ENCODE peak calls at places on chromosomes 1 and 21, in seven cellular contexts. B is fibroblast of lung, D is H1, R is spleen, N is astrocyte, E is uterus, V is mesenchymal stem cell. G is an unnamed sample. For H3K9me3, the result is how much of the 10 kb centered on the place peaks cover.

GRCh38 chr1:203346060-203346754 is 4.7 kb downstream of the FMOD start:
- DNase-seq in B (no peak), D (no peak), R (no peak), N (no peak), E (peak), V (peak), G (no peak)

GRCh38 chr21:45286671-45287437 is 841 bp downstream of the POFUT2 start:
- DNase-seq in B (no peak), D (no peak), R (peak), N (no peak), E (no peak), V (peak), G (no peak)

GRCh38 chr1:165114022-165114888 is 242.3 kb downstream of the LMX1A start:
- DNase-seq in B (peak), D (peak), R (no peak), N (no peak), E (peak), V (peak), G (peak)

GRCh38 chr21:44889625-44890337 is 16.3 kb upstream of the PTTG1IP start:
- DNase-seq in B (no peak), D (no peak), R (peak), N (no peak), E (no peak), V (no peak), G (no peak)

GRCh38 chr1:210081494-210081893 is 143.5 kb downstream of the SYT14 start:
- DNase-seq in B (no peak), D (no peak), R (no peak), N (no peak), E (no peak), V (no peak), G (no peak)

GRCh38 chr1:84365225-84366221 is 32.8 kb upstream of the DNASE2B start:
- DNase-seq in B (peak), D (no peak), R (no peak), N (peak), E (no peak), V (peak), G (peak)

GRCh38 chr1:106268070-106268469 is 788.4 kb upstream of the PRMT6 start:
- DNase-seq in B (no peak), D (no peak), R (no peak), N (peak), E (no peak), V (peak), G (no peak)

GRCh38 chr1:156797212-156797871 is 19.3 kb downstream of the SH2D2A start:
- DNase-seq in B (peak), D (no peak), R (no peak), N (no peak), E (no peak), V (peak), G (peak)

DNA sequence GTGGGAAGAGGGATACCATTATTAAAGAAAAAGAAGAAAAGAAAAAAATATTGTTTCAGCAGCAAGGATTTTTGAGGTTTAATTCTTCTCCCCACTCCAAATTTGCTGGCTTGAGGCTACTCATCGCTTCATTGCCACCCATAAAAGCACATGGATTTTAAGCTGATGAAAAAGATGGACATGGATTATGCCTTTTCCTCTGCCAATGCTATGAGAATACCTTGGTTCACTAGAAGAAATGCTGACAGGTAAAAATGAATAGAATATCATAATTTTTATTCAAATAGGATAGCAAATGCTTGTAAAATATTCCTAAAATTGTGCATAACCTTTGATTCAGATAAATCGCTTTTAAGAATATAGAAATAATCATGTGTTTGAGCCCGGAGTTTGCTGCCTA is 289.7 kb upstream of the DPYD start:
- DNase-seq in B (no peak), D (no peak), R (no peak), N (no peak), E (no peak), V (no peak), G (no peak)
- H3K4me3 ChIP-seq in B (no peak), D (no peak), R (no peak), N (peak), E (no peak), V (peak), G (no peak)

DNA sequence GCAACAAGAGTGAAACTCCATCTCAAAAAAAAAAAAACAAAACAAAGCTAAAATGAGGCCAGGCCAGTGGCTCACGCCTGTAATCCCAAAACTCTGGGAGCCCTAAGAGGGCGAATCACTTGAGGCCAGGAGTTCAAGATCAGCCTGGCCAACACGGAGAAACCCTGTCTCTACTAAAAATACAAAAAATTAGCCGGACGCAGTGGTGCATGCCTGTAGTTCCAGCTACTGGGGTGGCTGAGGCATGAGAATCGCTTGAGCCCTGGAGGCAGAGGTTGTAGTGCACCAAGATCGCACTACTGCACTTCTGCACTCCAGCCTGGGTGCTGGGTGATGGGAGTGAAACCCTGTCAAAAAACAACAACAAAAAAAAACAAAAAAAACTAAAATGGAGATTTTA is 191.2 kb upstream of the SGIP1 start:
- DNase-seq in B (no peak), D (no peak), R (no peak), N (no peak), E (no peak), V (no peak), G (no peak)
- H3K27ac ChIP-seq in B (no peak), D (no peak), R (peak), N (no peak), E (no peak), V (no peak), G (peak)

GRCh38 chr1:3411806-3412205 is 42.7 kb upstream of the ARHGEF16 start:
- DNase-seq in B (no peak), D (no peak), R (no peak), N (no peak), E (no peak), V (no peak), G (no peak)

GRCh38 chr1:3415260-3415952 is 39.1 kb upstream of the ARHGEF16 start:
- DNase-seq in B (no peak), D (no peak), R (no peak), N (no peak), E (no peak), V (no peak), G (no peak)

GRCh38 chr1:3412376-3412775 is 42.1 kb upstream of the ARHGEF16 start:
- DNase-seq in B (no peak), D (no peak), R (no peak), N (no peak), E (no peak), V (no peak), G (no peak)

GRCh38 chr1:3417082-3417728 is 37.3 kb upstream of the ARHGEF16 start:
- DNase-seq in B (no peak), D (no peak), R (no peak), N (no peak), E (no peak), V (no peak), G (peak)

DNA sequence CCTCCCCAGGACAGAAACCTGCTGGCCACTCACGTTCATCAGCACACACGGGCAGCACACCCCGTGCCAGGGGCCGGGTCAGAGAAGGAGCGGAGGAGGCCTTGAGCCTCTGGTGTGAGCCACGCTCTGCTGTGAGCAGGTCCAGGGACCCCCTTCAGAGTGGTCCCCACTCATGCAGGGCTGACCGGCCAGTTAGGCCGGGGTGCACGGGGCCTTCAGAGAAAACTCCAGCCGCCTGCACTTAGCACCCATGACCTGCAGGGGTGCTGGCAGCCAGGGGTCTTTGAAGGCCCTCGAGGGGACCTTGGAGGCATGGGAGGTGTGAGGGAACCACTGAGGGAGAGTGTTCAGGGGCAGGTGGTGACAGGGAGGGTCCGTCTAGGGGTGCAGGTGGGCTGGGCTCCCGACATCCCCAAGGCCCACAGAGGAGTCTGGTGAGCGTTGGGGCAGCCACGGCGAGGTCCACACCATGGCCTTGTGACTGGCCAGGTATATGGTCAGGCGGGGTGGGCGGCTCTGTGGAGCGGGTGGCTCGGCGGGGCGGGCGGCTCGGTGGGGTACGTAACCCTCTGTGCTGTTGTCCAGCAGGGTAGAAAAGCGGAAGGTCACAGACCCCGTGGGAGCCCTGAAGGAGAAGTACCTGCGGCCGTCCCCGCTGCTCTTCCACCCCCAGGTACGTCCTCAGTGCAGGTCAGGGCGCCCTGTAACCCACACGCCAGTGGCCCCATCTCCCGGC is 40.3 kb upstream of the ARHGEF16 start:
- DNase-seq in B (no peak), D (no peak), R (no peak), N (no peak), E (no peak), V (no peak), G (no peak)
- H3K9me3 ChIP-seq in B (under half), D (under half), R (under half), N (under half), E (under half), V (under half), G (under half)

DNA sequence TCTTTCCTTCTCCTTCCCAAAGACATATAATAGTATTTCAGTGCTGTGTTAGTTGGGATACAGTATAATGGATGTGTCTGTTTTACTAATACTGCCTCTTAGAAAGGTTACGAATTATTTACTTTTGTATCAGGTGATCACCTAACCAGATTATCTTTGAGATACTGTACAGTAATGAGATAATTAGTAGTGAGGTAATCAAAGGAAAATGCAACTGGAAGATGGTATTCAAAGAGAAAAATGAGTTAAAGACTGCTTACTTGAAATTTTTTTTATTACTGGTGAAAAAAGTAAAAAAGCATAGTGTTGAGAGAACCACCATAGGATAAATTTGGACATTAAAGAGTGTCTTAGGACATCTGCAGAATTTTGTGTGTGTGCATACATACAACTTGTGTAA is 10.9 kb downstream of the SMG7 start:
- DNase-seq in B (no peak), D (no peak), R (no peak), N (no peak), E (no peak), V (no peak), G (no peak)
- H3K4me3 ChIP-seq in B (no peak), D (no peak), R (no peak), N (no peak), E (no peak), V (no peak), G (no peak)

G was measured in small intestine.